ENCODE peak calls at places on chromosomes 1 and 21, in nine cellular contexts. One of them, this sample, is unnamed.

GRCh38 chr1:167161242-167161641 is 59.4 kb upstream of the POU2F1 start:
- DNase-seq in Calu3: peak
- DNase-seq in PC-9: peak
- DNase-seq in kidney epithelial cell: no peak
- DNase-seq in GM06990: no peak
- DNase-seq in IMR-90: no peak
- DNase-seq in dorsolateral prefrontal cortex: no peak
- DNase-seq in body of pancreas: no peak
- DNase-seq in Peyer's patch: no peak
- DNase-seq in this sample: no peak

GRCh38 chr1:48876221-48876785 is 99.6 kb upstream of the BEND5 start:
- DNase-seq in dorsolateral prefrontal cortex: no peak
- DNase-seq in Calu3: no peak
- DNase-seq in GM06990: no peak
- DNase-seq in Peyer's patch: no peak
- DNase-seq in IMR-90: no peak
- DNase-seq in PC-9: no peak
- DNase-seq in kidney epithelial cell: no peak
- DNase-seq in body of pancreas: no peak
- DNase-seq in this sample: no peak

GRCh38 chr21:34129039-34129891 is 55.9 kb downstream of the MRPS6 start:
- DNase-seq in GM06990: no peak
- DNase-seq in IMR-90: peak
- DNase-seq in dorsolateral prefrontal cortex: peak
- DNase-seq in body of pancreas: peak
- DNase-seq in PC-9: no peak
- DNase-seq in Calu3: no peak
- DNase-seq in kidney epithelial cell: peak
- DNase-seq in Peyer's patch: peak
- DNase-seq in this sample: peak

GRCh38 chr1:2555634-2556276 is 416 bp upstream of the TNFRSF14 start:
- DNase-seq in Calu3: peak
- DNase-seq in kidney epithelial cell: no peak
- DNase-seq in Peyer's patch: peak
- DNase-seq in IMR-90: no peak
- DNase-seq in dorsolateral prefrontal cortex: peak
- DNase-seq in body of pancreas: peak
- DNase-seq in PC-9: no peak
- DNase-seq in GM06990: peak
- DNase-seq in this sample: peak

GRCh38 chr1:55353709-55354620 is 138.8 kb upstream of the USP24 start:
- DNase-seq in kidney epithelial cell: no peak
- DNase-seq in PC-9: no peak
- DNase-seq in body of pancreas: no peak
- DNase-seq in Calu3: no peak
- DNase-seq in Peyer's patch: no peak
- DNase-seq in dorsolateral prefrontal cortex: no peak
- DNase-seq in GM06990: no peak
- DNase-seq in IMR-90: peak
- DNase-seq in this sample: no peak

GRCh38 chr1:1024421-1025415 is 4.8 kb downstream of the AGRN start:
- DNase-seq in Peyer's patch: no peak
- DNase-seq in IMR-90: no peak
- DNase-seq in PC-9: peak
- DNase-seq in kidney epithelial cell: no peak
- DNase-seq in GM06990: no peak
- DNase-seq in body of pancreas: peak
- DNase-seq in dorsolateral prefrontal cortex: no peak
- DNase-seq in Calu3: peak
- DNase-seq in this sample: no peak

GRCh38 chr1:27660300-27660837 is 11.6 kb downstream of the IFI6 start:
- DNase-seq in Peyer's patch: no peak
- DNase-seq in PC-9: no peak
- DNase-seq in kidney epithelial cell: no peak
- DNase-seq in Calu3: no peak
- DNase-seq in body of pancreas: no peak
- DNase-seq in IMR-90: no peak
- DNase-seq in GM06990: no peak
- DNase-seq in dorsolateral prefrontal cortex: no peak
- DNase-seq in this sample: no peak

GRCh38 chr1:22780696-22781095 is 70.1 kb downstream of the EPHB2 start:
- DNase-seq in Peyer's patch: no peak
- DNase-seq in body of pancreas: no peak
- DNase-seq in GM06990: no peak
- DNase-seq in IMR-90: peak
- DNase-seq in PC-9: peak
- DNase-seq in dorsolateral prefrontal cortex: no peak
- DNase-seq in Calu3: peak
- DNase-seq in kidney epithelial cell: no peak
- DNase-seq in this sample: peak

GRCh38 chr1:153742411-153743142 is 14.7 kb downstream of the INTS3 start:
- DNase-seq in kidney epithelial cell: peak
- DNase-seq in IMR-90: peak
- DNase-seq in body of pancreas: peak
- DNase-seq in Peyer's patch: no peak
- DNase-seq in Calu3: peak
- DNase-seq in dorsolateral prefrontal cortex: no peak
- DNase-seq in PC-9: no peak
- DNase-seq in GM06990: peak
- DNase-seq in this sample: no peak

GRCh38 chr1:167455786-167456446 is 62.4 kb downstream of the CD247 start:
- DNase-seq in Calu3: peak
- DNase-seq in kidney epithelial cell: no peak
- DNase-seq in GM06990: no peak
- DNase-seq in PC-9: no peak
- DNase-seq in dorsolateral prefrontal cortex: no peak
- DNase-seq in IMR-90: no peak
- DNase-seq in body of pancreas: no peak
- DNase-seq in Peyer's patch: peak
- DNase-seq in this sample: peak

GRCh38 chr1:36922071-36922470 is 112.2 kb downstream of the GRIK3 start:
- DNase-seq in Calu3: no peak
- DNase-seq in GM06990: no peak
- DNase-seq in kidney epithelial cell: no peak
- DNase-seq in dorsolateral prefrontal cortex: no peak
- DNase-seq in IMR-90: no peak
- DNase-seq in body of pancreas: no peak
- DNase-seq in PC-9: no peak
- DNase-seq in Peyer's patch: no peak
- DNase-seq in this sample: no peak

GRCh38 chr1:20184997-20185833 is 681 bp upstream of the UBXN10 start:
- DNase-seq in body of pancreas: no peak
- DNase-seq in Calu3: no peak
- DNase-seq in kidney epithelial cell: no peak
- DNase-seq in IMR-90: no peak
- DNase-seq in PC-9: no peak
- DNase-seq in Peyer's patch: peak
- DNase-seq in GM06990: no peak
- DNase-seq in dorsolateral prefrontal cortex: no peak
- DNase-seq in this sample: no peak

GRCh38 chr1:8431028-8431427 is 113.1 kb downstream of the SLC45A1 start:
- DNase-seq in body of pancreas: no peak
- DNase-seq in Peyer's patch: peak
- DNase-seq in GM06990: no peak
- DNase-seq in PC-9: no peak
- DNase-seq in Calu3: no peak
- DNase-seq in dorsolateral prefrontal cortex: no peak
- DNase-seq in IMR-90: no peak
- DNase-seq in kidney epithelial cell: no peak
- DNase-seq in this sample: no peak

GRCh38 chr1:56146449-56146848 is 432.9 kb downstream of the PLPP3 start:
- DNase-seq in GM06990: no peak
- DNase-seq in Calu3: no peak
- DNase-seq in IMR-90: peak
- DNase-seq in Peyer's patch: no peak
- DNase-seq in kidney epithelial cell: no peak
- DNase-seq in dorsolateral prefrontal cortex: no peak
- DNase-seq in body of pancreas: no peak
- DNase-seq in PC-9: no peak
- DNase-seq in this sample: peak

GRCh38 chr1:15152318-15153183 is 996 bp upstream of the TMEM51 start:
- DNase-seq in Peyer's patch: peak
- DNase-seq in Calu3: peak
- DNase-seq in PC-9: peak
- DNase-seq in IMR-90: peak
- DNase-seq in dorsolateral prefrontal cortex: peak
- DNase-seq in GM06990: no peak
- DNase-seq in kidney epithelial cell: peak
- DNase-seq in body of pancreas: peak
- DNase-seq in this sample: peak

GRCh38 chr21:44450999-44451398 is 4.3 kb upstream of the LRRC3 start:
- DNase-seq in body of pancreas: no peak
- DNase-seq in kidney epithelial cell: no peak
- DNase-seq in Calu3: no peak
- DNase-seq in PC-9: no peak
- DNase-seq in Peyer's patch: no peak
- DNase-seq in GM06990: no peak
- DNase-seq in IMR-90: no peak
- DNase-seq in dorsolateral prefrontal cortex: no peak
- DNase-seq in this sample: no peak

GRCh38 chr1:232385221-232385620 is 244.7 kb downstream of the SIPA1L2 start:
- DNase-seq in Calu3: no peak
- DNase-seq in kidney epithelial cell: peak
- DNase-seq in Peyer's patch: no peak
- DNase-seq in dorsolateral prefrontal cortex: peak
- DNase-seq in IMR-90: peak
- DNase-seq in GM06990: no peak
- DNase-seq in body of pancreas: no peak
- DNase-seq in PC-9: no peak
- DNase-seq in this sample: no peak

GRCh38 chr1:221939598-221939997 is 197.7 kb upstream of the DUSP10 start:
- DNase-seq in Calu3: no peak
- DNase-seq in PC-9: no peak
- DNase-seq in body of pancreas: no peak
- DNase-seq in Peyer's patch: peak
- DNase-seq in IMR-90: no peak
- DNase-seq in GM06990: peak
- DNase-seq in dorsolateral prefrontal cortex: no peak
- DNase-seq in kidney epithelial cell: no peak
- DNase-seq in this sample: no peak
- TF ChIP-seq CTCF in Calu3: no peak
- TF ChIP-seq CTCF in PC-9: no peak
- TF ChIP-seq CTCF in body of pancreas: no peak
- TF ChIP-seq CTCF in Peyer's patch: no peak
- TF ChIP-seq CTCF in IMR-90: no peak
- TF ChIP-seq CTCF in GM06990: peak
- TF ChIP-seq CTCF in dorsolateral prefrontal cortex: no peak
- TF ChIP-seq CTCF in kidney epithelial cell: no peak
- TF ChIP-seq CTCF in this sample: no peak

GRCh38 chr21:25240974-25241373 is 366.3 kb downstream of the MRPL39 start:
- DNase-seq in kidney epithelial cell: no peak
- DNase-seq in body of pancreas: no peak
- DNase-seq in Peyer's patch: no peak
- DNase-seq in GM06990: no peak
- DNase-seq in PC-9: no peak
- DNase-seq in dorsolateral prefrontal cortex: no peak
- DNase-seq in Calu3: no peak
- DNase-seq in IMR-90: no peak
- DNase-seq in this sample: no peak
- TF ChIP-seq CTCF in kidney epithelial cell: no peak
- TF ChIP-seq CTCF in body of pancreas: no peak
- TF ChIP-seq CTCF in Peyer's patch: no peak
- TF ChIP-seq CTCF in GM06990: no peak
- TF ChIP-seq CTCF in PC-9: no peak
- TF ChIP-seq CTCF in dorsolateral prefrontal cortex: no peak
- TF ChIP-seq CTCF in Calu3: no peak
- TF ChIP-seq CTCF in IMR-90: no peak
- TF ChIP-seq CTCF in this sample: no peak

GRCh38 chr1:219801433-219801832 is 126.9 kb downstream of the SLC30A10 start:
- DNase-seq in Peyer's patch: no peak
- DNase-seq in IMR-90: no peak
- DNase-seq in PC-9: no peak
- DNase-seq in kidney epithelial cell: no peak
- DNase-seq in Calu3: no peak
- DNase-seq in GM06990: no peak
- DNase-seq in body of pancreas: no peak
- DNase-seq in dorsolateral prefrontal cortex: no peak
- DNase-seq in this sample: no peak

GRCh38 chr1:219806020-219806419 is 122.3 kb downstream of the SLC30A10 start:
- DNase-seq in kidney epithelial cell: no peak
- DNase-seq in Peyer's patch: no peak
- DNase-seq in body of pancreas: no peak
- DNase-seq in PC-9: no peak
- DNase-seq in dorsolateral prefrontal cortex: no peak
- DNase-seq in GM06990: no peak
- DNase-seq in Calu3: no peak
- DNase-seq in IMR-90: no peak
- DNase-seq in this sample: no peak

GRCh38 chr1:219806642-219807041 is 121.7 kb downstream of the SLC30A10 start:
- DNase-seq in Peyer's patch: no peak
- DNase-seq in body of pancreas: no peak
- DNase-seq in Calu3: no peak
- DNase-seq in GM06990: no peak
- DNase-seq in dorsolateral prefrontal cortex: no peak
- DNase-seq in IMR-90: no peak
- DNase-seq in kidney epithelial cell: no peak
- DNase-seq in PC-9: no peak
- DNase-seq in this sample: no peak

GRCh38 chr1:219808790-219809189 is 119.6 kb downstream of the SLC30A10 start:
- DNase-seq in kidney epithelial cell: no peak
- DNase-seq in dorsolateral prefrontal cortex: no peak
- DNase-seq in Calu3: no peak
- DNase-seq in PC-9: no peak
- DNase-seq in body of pancreas: no peak
- DNase-seq in Peyer's patch: no peak
- DNase-seq in GM06990: no peak
- DNase-seq in IMR-90: no peak
- DNase-seq in this sample: no peak

GRCh38 chr1:219805191-219805590 is 123.2 kb downstream of the SLC30A10 start:
- DNase-seq in dorsolateral prefrontal cortex: no peak
- DNase-seq in Peyer's patch: no peak
- DNase-seq in kidney epithelial cell: no peak
- DNase-seq in IMR-90: no peak
- DNase-seq in Calu3: peak
- DNase-seq in body of pancreas: no peak
- DNase-seq in PC-9: no peak
- DNase-seq in GM06990: no peak
- DNase-seq in this sample: no peak
- TF ChIP-seq CTCF in dorsolateral prefrontal cortex: no peak
- TF ChIP-seq CTCF in Peyer's patch: no peak
- TF ChIP-seq CTCF in kidney epithelial cell: no peak
- TF ChIP-seq CTCF in IMR-90: no peak
- TF ChIP-seq CTCF in Calu3: peak
- TF ChIP-seq CTCF in body of pancreas: no peak
- TF ChIP-seq CTCF in PC-9: no peak
- TF ChIP-seq CTCF in GM06990: no peak
- TF ChIP-seq CTCF in this sample: no peak

DNA sequence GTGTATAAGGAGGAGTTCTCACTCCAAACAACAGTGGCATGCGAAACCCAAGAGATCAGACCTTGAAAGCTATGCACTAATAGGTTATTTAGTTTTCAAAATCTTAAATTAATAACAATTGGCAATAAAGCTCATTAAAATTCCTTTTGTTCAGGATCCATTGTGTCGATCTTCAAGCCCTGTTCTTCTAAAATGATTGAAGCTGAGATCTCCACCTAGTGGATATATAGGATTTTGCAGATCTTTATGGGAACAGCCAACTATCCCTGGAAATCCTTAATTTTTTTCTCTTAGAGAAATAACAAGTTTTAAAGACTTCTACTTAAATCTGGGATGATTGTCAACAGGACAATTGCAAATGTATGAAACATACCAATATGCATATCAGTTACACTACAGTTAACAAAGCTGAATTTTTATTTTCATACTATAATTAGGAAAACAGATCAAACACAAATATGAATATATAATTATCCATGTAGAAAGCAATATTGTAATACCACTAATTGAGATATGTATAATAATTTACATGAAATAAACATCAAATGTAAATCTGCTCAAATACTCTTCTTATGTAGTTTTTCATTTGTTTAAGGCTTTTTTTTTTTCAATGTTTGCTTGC is 43.3 kb downstream of the LRRC53 start:
- DNase-seq in IMR-90: peak
- DNase-seq in Calu3: no peak
- DNase-seq in Peyer's patch: no peak
- DNase-seq in kidney epithelial cell: peak
- DNase-seq in dorsolateral prefrontal cortex: no peak
- DNase-seq in GM06990: no peak
- DNase-seq in body of pancreas: no peak
- DNase-seq in PC-9: no peak
- DNase-seq in this sample: peak
- TF ChIP-seq CTCF in IMR-90: peak
- TF ChIP-seq CTCF in Calu3: no peak
- TF ChIP-seq CTCF in Peyer's patch: no peak
- TF ChIP-seq CTCF in kidney epithelial cell: peak
- TF ChIP-seq CTCF in dorsolateral prefrontal cortex: peak
- TF ChIP-seq CTCF in GM06990: peak
- TF ChIP-seq CTCF in body of pancreas: peak
- TF ChIP-seq CTCF in PC-9: peak
- TF ChIP-seq CTCF in this sample: peak

This sample was measured in endothelial cell of umbilical vein.